ENCODE peak calls at places on chromosomes 4 and X, in nine cellular contexts. One of them, this sample, is unnamed.

GRCh38 chr4:49032440-49033161 is 46.5 kb downstream of the CWH43 start:
- DNase-seq in activated CD4-positive, alpha-beta T cell treated with anti-CD3 and anti-CD28 coated beads, Interleukin-2, amount 10 ng/mL, durations not matched to agents 7 days and 5 days: no peak
- DNase-seq in activated T-cell treated with anti-CD3 and anti-CD28 coated beads for 48 hours: peak; percentile 12
- DNase-seq in stimulated activated CD4-positive, alpha-beta T cell treated with anti-CD3 and anti-CD28 coated beads, Interleukin-15, amount 100 ng/mL, for 1 hour: no peak
- DNase-seq in fibroblast of lung: no peak
- DNase-seq in endodermal cell: peak; percentile 55
- DNase-seq in T-helper 1 cell: no peak
- DNase-seq in activated B cell treated with CpG ODN at 0.5 μM for 24 hours: no peak
- DNase-seq in natural killer cell: no peak
- DNase-seq in this sample: no peak

GRCh38 chrX:151754042-151754419 is 19.5 kb downstream of the CNGA2 start:
- DNase-seq in fibroblast of lung: peak; percentile 88
- DNase-seq in endodermal cell: peak; percentile 55
- DNase-seq in activated CD4-positive, alpha-beta T cell treated with anti-CD3 and anti-CD28 coated beads, Interleukin-2, amount 10 ng/mL, durations not matched to agents 7 days and 5 days: no peak
- DNase-seq in activated T-cell treated with anti-CD3 and anti-CD28 coated beads for 48 hours: no peak
- DNase-seq in natural killer cell: no peak
- DNase-seq in activated B cell treated with CpG ODN at 0.5 μM for 24 hours: no peak
- DNase-seq in T-helper 1 cell: no peak
- DNase-seq in stimulated activated CD4-positive, alpha-beta T cell treated with anti-CD3 and anti-CD28 coated beads, Interleukin-15, amount 100 ng/mL, for 1 hour: no peak
- DNase-seq in this sample: no peak

GRCh38 chr4:13159041-13159620 is 325.0 kb downstream of the RAB28 start:
- DNase-seq in activated CD4-positive, alpha-beta T cell treated with anti-CD3 and anti-CD28 coated beads, Interleukin-2, amount 10 ng/mL, durations not matched to agents 7 days and 5 days: no peak
- DNase-seq in T-helper 1 cell: no peak
- DNase-seq in activated T-cell treated with anti-CD3 and anti-CD28 coated beads for 48 hours: no peak
- DNase-seq in endodermal cell: no peak
- DNase-seq in natural killer cell: no peak
- DNase-seq in fibroblast of lung: peak; percentile 58
- DNase-seq in stimulated activated CD4-positive, alpha-beta T cell treated with anti-CD3 and anti-CD28 coated beads, Interleukin-15, amount 100 ng/mL, for 1 hour: no peak
- DNase-seq in activated B cell treated with CpG ODN at 0.5 μM for 24 hours: no peak
- DNase-seq in this sample: no peak

GRCh38 chrX:112646651-112647050 is 33.1 kb downstream of the LHFPL1 start:
- DNase-seq in activated T-cell treated with anti-CD3 and anti-CD28 coated beads for 48 hours: no peak
- DNase-seq in stimulated activated CD4-positive, alpha-beta T cell treated with anti-CD3 and anti-CD28 coated beads, Interleukin-15, amount 100 ng/mL, for 1 hour: no peak
- DNase-seq in endodermal cell: no peak
- DNase-seq in T-helper 1 cell: no peak
- DNase-seq in activated CD4-positive, alpha-beta T cell treated with anti-CD3 and anti-CD28 coated beads, Interleukin-2, amount 10 ng/mL, durations not matched to agents 7 days and 5 days: no peak
- DNase-seq in activated B cell treated with CpG ODN at 0.5 μM for 24 hours: no peak
- DNase-seq in natural killer cell: no peak
- DNase-seq in fibroblast of lung: no peak
- DNase-seq in this sample: no peak

GRCh38 chrX:56114437-56114787 is 117.7 kb upstream of the KLF8 start:
- DNase-seq in fibroblast of lung: no peak
- DNase-seq in natural killer cell: no peak
- DNase-seq in activated T-cell treated with anti-CD3 and anti-CD28 coated beads for 48 hours: no peak
- DNase-seq in endodermal cell: no peak
- DNase-seq in T-helper 1 cell: no peak
- DNase-seq in activated CD4-positive, alpha-beta T cell treated with anti-CD3 and anti-CD28 coated beads, Interleukin-2, amount 10 ng/mL, durations not matched to agents 7 days and 5 days: no peak
- DNase-seq in stimulated activated CD4-positive, alpha-beta T cell treated with anti-CD3 and anti-CD28 coated beads, Interleukin-15, amount 100 ng/mL, for 1 hour: no peak
- DNase-seq in activated B cell treated with CpG ODN at 0.5 μM for 24 hours: no peak
- DNase-seq in this sample: no peak

GRCh38 chr4:85543832-85544231 is 68.9 kb downstream of the ARHGAP24 start:
- DNase-seq in fibroblast of lung: peak; percentile 70
- DNase-seq in activated B cell treated with CpG ODN at 0.5 μM for 24 hours: no peak
- DNase-seq in natural killer cell: no peak
- DNase-seq in activated T-cell treated with anti-CD3 and anti-CD28 coated beads for 48 hours: no peak
- DNase-seq in T-helper 1 cell: no peak
- DNase-seq in activated CD4-positive, alpha-beta T cell treated with anti-CD3 and anti-CD28 coated beads, Interleukin-2, amount 10 ng/mL, durations not matched to agents 7 days and 5 days: no peak
- DNase-seq in stimulated activated CD4-positive, alpha-beta T cell treated with anti-CD3 and anti-CD28 coated beads, Interleukin-15, amount 100 ng/mL, for 1 hour: no peak
- DNase-seq in endodermal cell: no peak
- DNase-seq in this sample: no peak

GRCh38 chr4:78645853-78646757 is 94.5 kb downstream of the ANXA3 start:
- DNase-seq in stimulated activated CD4-positive, alpha-beta T cell treated with anti-CD3 and anti-CD28 coated beads, Interleukin-15, amount 100 ng/mL, for 1 hour: no peak
- DNase-seq in natural killer cell: no peak
- DNase-seq in activated T-cell treated with anti-CD3 and anti-CD28 coated beads for 48 hours: no peak
- DNase-seq in T-helper 1 cell: no peak
- DNase-seq in activated CD4-positive, alpha-beta T cell treated with anti-CD3 and anti-CD28 coated beads, Interleukin-2, amount 10 ng/mL, durations not matched to agents 7 days and 5 days: no peak
- DNase-seq in endodermal cell: no peak
- DNase-seq in fibroblast of lung: peak; percentile 95
- DNase-seq in activated B cell treated with CpG ODN at 0.5 μM for 24 hours: no peak
- DNase-seq in this sample: no peak

GRCh38 chr4:137994858-137995257 is 247.3 kb downstream of the SLC7A11 start:
- DNase-seq in activated CD4-positive, alpha-beta T cell treated with anti-CD3 and anti-CD28 coated beads, Interleukin-2, amount 10 ng/mL, durations not matched to agents 7 days and 5 days: no peak
- DNase-seq in activated B cell treated with CpG ODN at 0.5 μM for 24 hours: no peak
- DNase-seq in stimulated activated CD4-positive, alpha-beta T cell treated with anti-CD3 and anti-CD28 coated beads, Interleukin-15, amount 100 ng/mL, for 1 hour: no peak
- DNase-seq in endodermal cell: no peak
- DNase-seq in T-helper 1 cell: no peak
- DNase-seq in natural killer cell: no peak
- DNase-seq in activated T-cell treated with anti-CD3 and anti-CD28 coated beads for 48 hours: no peak
- DNase-seq in fibroblast of lung: peak; percentile 89
- DNase-seq in this sample: no peak

GRCh38 chr4:129239088-129239487 is 143.1 kb downstream of the C4orf33 start:
- DNase-seq in fibroblast of lung: no peak
- DNase-seq in activated CD4-positive, alpha-beta T cell treated with anti-CD3 and anti-CD28 coated beads, Interleukin-2, amount 10 ng/mL, durations not matched to agents 7 days and 5 days: no peak
- DNase-seq in stimulated activated CD4-positive, alpha-beta T cell treated with anti-CD3 and anti-CD28 coated beads, Interleukin-15, amount 100 ng/mL, for 1 hour: no peak
- DNase-seq in natural killer cell: no peak
- DNase-seq in T-helper 1 cell: no peak
- DNase-seq in endodermal cell: no peak
- DNase-seq in activated T-cell treated with anti-CD3 and anti-CD28 coated beads for 48 hours: no peak
- DNase-seq in activated B cell treated with CpG ODN at 0.5 μM for 24 hours: no peak
- DNase-seq in this sample: no peak

This sample was measured in nephron progenitor cell.